ENCODE peak calls at places on chromosomes 1 and 21, in nine cellular contexts. V, P, H, D, T, W, X, I and S are unnamed samples.

GRCh38 chr1:119228318-119228717 is 87.9 kb upstream of the WARS2 start:
- DNase-seq in P (no peak), D (no peak), X (no peak), T (no peak), W (no peak), V (no peak), H (no peak), I (no peak), S (no peak)

GRCh38 chr1:68112835-68113243 is 62.4 kb upstream of the DIRAS3 start:
- DNase-seq in H (peak), V (no peak), D (no peak), T (peak), W (no peak), P (no peak), X (no peak), I (no peak), S (no peak)

GRCh38 chr1:234154320-234155251 is 218.7 kb upstream of the COA6 start:
- DNase-seq in H (peak), V (peak), D (no peak), T (no peak), I (peak), P (no peak), W (peak), X (no peak), S (peak)

GRCh38 chr1:40478276-40478675 is 1.2 kb downstream of the ZFP69 start:
- DNase-seq in T (no peak), P (no peak), I (no peak), D (no peak), V (no peak), W (no peak), X (no peak), H (no peak), S (no peak)

GRCh38 chr1:118294817-118295486 is 109.9 kb upstream of the SPAG17 start:
- DNase-seq in T (no peak), V (no peak), W (no peak), X (no peak), D (no peak), I (no peak), H (no peak), P (no peak), S (peak)

GRCh38 chr21:32934829-32935228 is 90.9 kb upstream of the OLIG2 start:
- DNase-seq in P (no peak), W (no peak), I (no peak), V (no peak), H (no peak), D (no peak), X (no peak), T (no peak), S (no peak)

GRCh38 chr1:201737350-201738060 is 91.5 kb upstream of the IPO9 start:
- DNase-seq in D (no peak), P (no peak), T (no peak), X (no peak), V (no peak), I (no peak), W (no peak), H (peak), S (peak)

GRCh38 chr1:66351913-66352312 is 182.0 kb upstream of the SGIP1 start:
- DNase-seq in X (no peak), I (no peak), D (no peak), P (no peak), H (no peak), V (no peak), T (no peak), W (no peak), S (no peak)

GRCh38 chr1:78447096-78447495 is 43.7 kb upstream of the PTGFR start:
- DNase-seq in X (no peak), T (no peak), P (no peak), I (no peak), H (peak), V (no peak), W (no peak), D (no peak), S (no peak)